ENCODE peak calls at places on chromosomes 1 and 21, in six cellular contexts. U is mesendoderm, S is esophagus squamous epithelium, N is fibroblast of lung, E is PC-9, C is heart left ventricle. R is an unnamed sample.

GRCh38 chr1:194873328-194873923 is 1687.0 kb upstream of the B3GALT2 start:
- DNase-seq in C (no peak), S (no peak), N (peak; percentile 29), U (peak; percentile 47), E (no peak), R (no peak)

GRCh38 chr1:209590405-209590804 is 6.9 kb downstream of the CAMK1G start:
- DNase-seq in U (peak; percentile 68), E (no peak), C (peak; percentile 49), S (no peak), N (peak; percentile 46), R (no peak)

GRCh38 chr1:199122532-199123311 is 483.9 kb downstream of the PTPRC start:
- DNase-seq in S (no peak), U (no peak), E (no peak), N (peak; percentile 26), C (no peak), R (no peak)

GRCh38 chr1:114235956-114236355 is 82.3 kb upstream of the SYT6 start:
- DNase-seq in N (no peak), S (no peak), E (no peak), C (peak; percentile 50), U (no peak), R (peak; percentile 27)

GRCh38 chr1:87386217-87386790 is 57.6 kb downstream of the LMO4 start:
- DNase-seq in C (no peak), S (no peak), U (no peak), N (no peak), E (no peak), R (no peak)

GRCh38 chr1:32337855-32338636 is 2.0 kb upstream of the MARCKSL1 start:
- DNase-seq in S (no peak), U (no peak), N (no peak), C (peak; percentile 58), E (no peak), R (peak; percentile 64)

GRCh38 chr1:98201640-98202039 is 280.8 kb upstream of the DPYD start:
- DNase-seq in C (no peak), S (no peak), E (no peak), N (peak; percentile 61), U (no peak), R (no peak)

GRCh38 chr1:110003747-110004428 is 19.3 kb downstream of the AHCYL1 start:
- DNase-seq in U (peak; percentile 99), S (no peak), N (peak; percentile 98), E (peak; percentile 82), C (peak; percentile 69), R (peak; percentile 72)

GRCh38 chr1:7207875-7208646 is 422.8 kb downstream of the CAMTA1 start:
- DNase-seq in U (peak; percentile 87), E (peak; percentile 20), S (no peak), C (peak; percentile 63), N (peak; percentile 67), R (peak; percentile 45)

GRCh38 chr1:224182057-224182865 is 779 bp upstream of the DEGS1 start:
- DNase-seq in E (no peak), N (no peak), C (no peak), U (no peak), S (no peak), R (peak; percentile 24)

GRCh38 chr1:214029796-214030195 is 42.0 kb downstream of the PROX1 start:
- DNase-seq in C (peak; percentile 30), N (no peak), U (peak; percentile 73), S (no peak), E (no peak), R (no peak)
- H3K4me3 ChIP-seq in C (no peak overlapping the region), N (no peak overlapping the region), U (no peak overlapping the region), S (no peak overlapping the region), E (no peak overlapping the region), R (no peak overlapping the region)

GRCh38 chr1:162093095-162093494 is 23.6 kb downstream of the NOS1AP start:
- DNase-seq in S (no peak), N (no peak), U (no peak), E (no peak), C (no peak), R (no peak)

GRCh38 chr1:162089748-162090147 is 20.3 kb downstream of the NOS1AP start:
- DNase-seq in C (no peak), S (no peak), U (no peak), E (no peak), N (no peak), R (no peak)

GRCh38 chr1:162090378-162090777 is 20.9 kb downstream of the NOS1AP start:
- DNase-seq in S (no peak), E (no peak), U (no peak), N (no peak), C (no peak), R (no peak)

GRCh38 chr1:162094271-162094670 is 24.8 kb downstream of the NOS1AP start:
- DNase-seq in N (peak; percentile 61), E (no peak), S (no peak), U (no peak), C (no peak), R (no peak)

GRCh38 chr1:162091681-162092524 is 22.4 kb downstream of the NOS1AP start:
- DNase-seq in N (no peak), S (no peak), E (no peak), U (peak; percentile 73), C (no peak), R (no peak)
- H3K27ac ChIP-seq in N (no peak overlapping the region), S (no peak overlapping the region), E (peak overlapping the region; percentile 28), U (no peak overlapping the region), C (no peak overlapping the region), R (no peak overlapping the region)

DNA sequence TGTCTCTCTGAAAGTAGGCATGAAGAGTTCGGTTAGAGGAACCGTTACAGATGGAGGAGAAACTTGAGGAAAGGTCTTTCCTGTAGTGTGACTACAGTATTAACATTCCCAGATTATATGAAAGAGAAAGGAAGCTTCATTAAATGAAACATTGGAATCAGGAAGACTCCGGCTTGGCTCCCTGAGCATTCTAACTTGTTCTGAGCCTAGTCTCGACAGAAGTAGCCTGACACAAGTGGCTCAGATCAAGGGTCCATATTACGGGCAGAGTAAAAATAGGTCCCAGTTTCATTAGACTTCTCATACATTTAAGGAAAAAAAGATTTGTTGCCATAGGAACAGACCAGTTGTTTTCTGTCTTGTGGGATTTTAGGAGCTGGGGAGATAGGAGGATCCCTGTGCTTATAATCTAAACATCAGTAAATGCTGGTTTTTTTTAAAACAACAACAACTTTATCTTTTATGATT is 12.8 kb downstream of the SMAP2 start:
- DNase-seq in N (no peak), U (no peak), E (no peak), S (no peak), C (no peak), R (no peak)
- H3K4me3 ChIP-seq in N (no peak overlapping the region), U (no peak overlapping the region), E (no peak overlapping the region), S (no peak overlapping the region), C (no peak overlapping the region), R (no peak overlapping the region)

GRCh38 chr21:44569861-44570517 is 3.5 kb upstream of the KRTAP10-4 start:
- DNase-seq in N (no peak), S (no peak), E (no peak), C (no peak), U (no peak), R (no peak)
- H3K27ac ChIP-seq in N (no peak overlapping the region), S (no peak overlapping the region), E (no peak overlapping the region), C (no peak overlapping the region), U (no peak overlapping the region), R (no peak overlapping the region)

DNA sequence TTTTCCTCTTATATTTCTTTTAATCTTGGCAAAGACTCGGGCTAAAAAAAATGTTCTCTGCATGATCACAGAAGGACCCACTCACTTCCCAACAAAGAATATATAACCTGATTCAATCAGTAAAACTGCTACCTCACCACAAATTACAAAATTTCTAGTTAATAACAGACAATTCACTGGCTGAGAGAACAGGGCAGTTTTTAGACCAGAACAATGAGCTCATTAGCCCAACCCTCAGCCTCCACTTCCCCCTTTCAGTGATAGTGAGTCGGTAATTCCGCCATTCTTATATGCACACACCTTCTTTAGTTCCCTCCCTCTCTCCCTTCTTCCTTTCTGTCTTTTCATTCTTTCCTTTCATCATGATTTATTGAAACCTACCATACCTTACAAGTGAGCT is 8.9 kb downstream of the SIPA1L2 start:
- DNase-seq in C (no peak), N (no peak), U (no peak), E (no peak), S (no peak), R (no peak)
- H3K4me3 ChIP-seq in C (no peak overlapping the region), N (no peak overlapping the region), U (no peak overlapping the region), E (no peak overlapping the region), S (no peak overlapping the region), R (no peak overlapping the region)

GRCh38 chr1:51946300-51946699 is 44.2 kb downstream of the RAB3B start:
- DNase-seq in E (no peak), N (peak; percentile 20), U (no peak), S (no peak), C (no peak), R (no peak)

GRCh38 chr1:51945591-51945990 is 44.9 kb downstream of the RAB3B start:
- DNase-seq in C (no peak), S (no peak), E (no peak), N (peak; percentile 68), U (no peak), R (no peak)

GRCh38 chr1:51949014-51949702 is 41.3 kb downstream of the RAB3B start:
- DNase-seq in U (no peak), N (no peak), S (no peak), C (no peak), E (no peak), R (no peak)

GRCh38 chr1:51950701-51951100 is 39.8 kb downstream of the RAB3B start:
- DNase-seq in C (no peak), U (no peak), E (no peak), N (no peak), S (no peak), R (no peak)

GRCh38 chr1:51948491-51948915 is 42.0 kb downstream of the RAB3B start:
- DNase-seq in S (no peak), C (no peak), U (no peak), N (no peak), E (no peak), R (no peak)
- H3K27ac ChIP-seq in S (no peak overlapping the region), C (no peak overlapping the region), U (no peak overlapping the region), N (no peak overlapping the region), E (no peak overlapping the region), R (no peak overlapping the region)

DNA sequence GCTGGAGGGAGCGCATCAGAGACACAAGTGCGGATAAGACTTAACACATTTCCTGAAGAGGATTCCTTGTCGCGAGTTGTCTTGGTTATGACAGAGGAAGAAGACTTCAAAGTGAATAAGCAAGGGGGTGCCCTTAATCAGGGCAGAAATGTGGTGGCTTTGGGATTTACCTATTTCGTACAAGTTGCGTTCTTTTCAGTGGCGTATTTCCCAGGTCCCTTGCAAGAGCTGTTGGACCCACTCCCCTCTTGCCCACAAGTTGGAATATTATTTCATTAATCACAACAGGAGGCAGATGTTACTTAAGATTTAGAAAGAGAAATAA is 121.8 kb downstream of the ESRRG start:
- DNase-seq in E (no peak), N (no peak), U (no peak), C (no peak), S (no peak), R (no peak)
- H3K4me3 ChIP-seq in E (peak overlapping the region; percentile 64), N (peak overlapping the region; percentile 36), U (no peak overlapping the region), C (peak overlapping the region; percentile 46), S (peak overlapping the region; percentile 59), R (peak overlapping the region; percentile 70)

DNA sequence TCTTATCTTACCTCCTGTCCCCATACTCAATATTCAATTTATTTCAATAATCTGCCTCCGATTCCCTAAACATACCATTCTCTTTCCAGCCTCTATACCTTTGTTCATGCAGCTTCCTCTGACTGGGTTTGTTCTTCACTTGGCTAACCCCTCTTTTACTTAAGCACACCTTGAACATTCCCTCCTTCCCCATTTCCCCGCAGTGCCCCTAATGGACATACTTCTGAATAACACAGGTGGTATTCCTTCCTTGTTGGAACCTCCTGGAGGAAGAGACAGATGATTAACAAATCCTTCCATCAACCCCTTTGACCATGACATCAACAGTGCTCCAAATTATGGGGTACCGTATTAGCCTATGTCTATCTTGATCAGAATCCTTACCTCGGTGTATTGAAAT is 190.0 kb upstream of the UBE2U start:
- DNase-seq in N (no peak), E (no peak), C (no peak), S (no peak), U (peak; percentile 13), R (no peak)
- H3K27ac ChIP-seq in N (no peak overlapping the region), E (no peak overlapping the region), C (no peak overlapping the region), S (no peak overlapping the region), U (no peak overlapping the region), R (no peak overlapping the region)